ENCODE peak calls at places on chromosomes 1 and 21, in five cellular contexts. E is mesendoderm; M is CD8-positive, alpha-beta memory T cell; I is cardiac fibroblast; J is MM.1S. D is an unnamed sample.

GRCh38 chr1:228972576-228972975 is 237.3 kb downstream of the RHOU start:
- DNase-seq in E (no peak), J (no peak), I (no peak), M (no peak), D (no peak)

GRCh38 chr1:27528701-27529637 is 39.0 kb upstream of the WASF2 start:
- DNase-seq in I (peak), M (no peak), E (peak), J (no peak), D (peak)

GRCh38 chr1:5740865-5741860 is 251.1 kb downstream of the NPHP4 start:
- DNase-seq in E (no peak), I (no peak), J (no peak), M (no peak), D (no peak)

GRCh38 chr1:241156231-241156965 is 200.6 kb downstream of the RGS7 start:
- DNase-seq in I (peak), J (no peak), M (no peak), E (peak), D (peak)

GRCh38 chr1:40703316-40703715 is 11.8 kb downstream of the NFYC start:
- DNase-seq in I (peak), E (no peak), M (no peak), J (no peak), D (no peak)

GRCh38 chr1:228090613-228091081 is 8.1 kb downstream of the ARF1 start:
- DNase-seq in E (no peak), I (peak), M (no peak), J (peak), D (peak)

GRCh38 chr1:44619261-44619900 is 54.9 kb downstream of the TMEM53 start:
- DNase-seq in M (no peak), I (no peak), J (no peak), E (no peak), D (no peak)

GRCh38 chr21:35810431-35810970 is 249.8 kb downstream of the SETD4 start:
- DNase-seq in M (no peak), J (no peak), I (no peak), E (no peak), D (no peak)

GRCh38 chr1:223482132-223482531 is 88.9 kb downstream of the CCDC185 start:
- DNase-seq in M (no peak), E (no peak), I (no peak), J (no peak), D (no peak)

GRCh38 chr1:180156201-180156600 is 1.5 kb downstream of the QSOX1 start:
- DNase-seq in J (no peak), M (no peak), I (no peak), E (no peak), D (no peak)
- H3K4me3 ChIP-seq in J (no peak), M (no peak), I (peak), E (no peak), D (peak)

GRCh38 chr21:44929799-44930542 is 9.3 kb upstream of the ITGB2 start:
- DNase-seq in M (no peak), E (no peak), I (no peak), J (no peak), D (no peak)
- H3K4me3 ChIP-seq in M (peak), E (no peak), I (no peak), J (no peak), D (no peak)

GRCh38 chr1:184150776-184151531 is 99.4 kb downstream of the TSEN15 start:
- DNase-seq in M (no peak), J (no peak), I (peak), E (no peak), D (no peak)
- H3K4me3 ChIP-seq in M (no peak), J (no peak), I (no peak), E (no peak), D (no peak)

GRCh38 chr1:81470250-81470649 is 330.5 kb upstream of the ADGRL2 start:
- DNase-seq in I (no peak), E (no peak), M (no peak), J (no peak), D (no peak)
- H3K4me3 ChIP-seq in I (no peak), E (no peak), M (no peak), J (no peak), D (no peak)

GRCh38 chr21:33330726-33331125 is 6.0 kb downstream of the IFNAR1 start:
- DNase-seq in E (no peak), M (no peak), I (no peak), J (peak), D (no peak)

GRCh38 chr21:33327326-33327725 is 2.6 kb downstream of the IFNAR1 start:
- DNase-seq in M (no peak), I (no peak), E (no peak), J (no peak), D (no peak)

GRCh38 chr21:33327792-33328433 is 3.1 kb downstream of the IFNAR1 start:
- DNase-seq in J (no peak), I (no peak), E (no peak), M (no peak), D (no peak)

GRCh38 chr21:33324311-33325221 is at the start of gene IFNAR1:
- DNase-seq in J (peak), M (peak), I (peak), E (peak), D (peak)

GRCh38 chr21:33325222-33326067 is 675 bp downstream of the IFNAR1 start:
- DNase-seq in I (peak), E (peak), J (peak), M (peak), D (peak)
- H3K4me3 ChIP-seq in I (peak), E (peak), J (peak), M (peak), D (peak)

DNA sequence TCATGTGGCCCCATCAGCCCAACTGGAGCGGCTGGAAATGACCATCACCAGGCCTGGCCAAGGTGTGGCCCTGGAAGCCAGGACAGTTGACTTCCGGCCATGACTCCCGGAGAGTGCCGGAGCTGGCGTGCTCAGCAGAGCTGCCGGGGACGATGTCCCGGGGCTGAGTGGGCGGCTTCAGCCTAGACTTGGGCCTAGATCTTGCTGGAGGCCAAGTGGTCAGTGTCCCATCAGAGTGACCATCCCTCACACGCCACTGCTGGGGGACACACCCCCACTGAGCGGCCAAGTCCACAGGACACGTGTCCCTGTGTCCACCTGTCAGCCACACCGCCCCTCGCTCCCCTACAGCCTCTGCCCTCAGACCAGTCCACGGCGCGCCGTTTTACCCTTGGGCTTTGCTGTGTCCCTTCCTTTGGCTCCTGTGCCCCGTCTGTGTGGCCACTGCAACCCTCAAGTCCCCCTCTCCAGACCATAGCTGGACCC is 4.0 kb downstream of the FAAP20 start:
- DNase-seq in M (no peak), E (no peak), I (no peak), J (no peak), D (peak)
- H3K4me3 ChIP-seq in M (no peak), E (no peak), I (peak), J (no peak), D (no peak)

GRCh38 chr1:94907161-94907560 is 19.7 kb downstream of the CNN3 start:
- DNase-seq in J (no peak), M (no peak), E (no peak), I (no peak), D (no peak)

GRCh38 chr1:94908965-94909364 is 17.9 kb downstream of the CNN3 start:
- DNase-seq in E (no peak), J (no peak), I (no peak), M (no peak), D (no peak)

GRCh38 chr1:94909486-94909885 is 17.4 kb downstream of the CNN3 start:
- DNase-seq in I (no peak), J (no peak), E (no peak), M (no peak), D (no peak)

GRCh38 chr1:94906382-94906781 is 20.5 kb downstream of the CNN3 start:
- DNase-seq in M (no peak), E (no peak), I (no peak), J (no peak), D (no peak)

GRCh38 chr1:94908190-94908589 is 18.7 kb downstream of the CNN3 start:
- DNase-seq in J (no peak), E (no peak), I (no peak), M (no peak), D (no peak)
- H3K4me3 ChIP-seq in J (no peak), E (no peak), I (no peak), M (no peak), D (no peak)

GRCh38 chr1:233034845-233035244 is 84.4 kb downstream of the NTPCR start:
- DNase-seq in I (no peak), E (peak), M (no peak), J (no peak), D (no peak)
- H3K4me3 ChIP-seq in I (no peak), E (no peak), M (no peak), J (no peak), D (no peak)

GRCh38 chr1:108082741-108083562 is 117.2 kb downstream of the SLC25A24 start:
- DNase-seq in E (peak), I (no peak), M (no peak), J (no peak), D (no peak)
- H3K4me3 ChIP-seq in E (no peak), I (no peak), M (no peak), J (no peak), D (no peak)

D was measured in adrenal gland.